ENCODE peak calls at places on chromosomes 1 and 21, in eight cellular contexts. N is A549, E is AG04450, O is T-helper 9 cell, F is glutamatergic neuron, I is NCI-H2081, L is dermis microvascular lymphatic vessel endothelial cell, D is activated T-cell treated with anti-CD3 and anti-CD28 coated beads for 1 hour. A is an unnamed sample.

GRCh38 chr1:38014724-38015424 is 2.3 kb downstream of the UTP11 start:
- DNase-seq in N (no peak), E (no peak), O (no peak), F (no peak), I (no peak), L (no peak), D (no peak), A (no peak)

GRCh38 chr1:32702599-32703478 is at the start of gene SYNC:
- DNase-seq in N (peak; percentile 56), E (peak; percentile 63), O (no peak), F (peak; percentile 44), I (no peak), L (peak; percentile 30), D (no peak), A (no peak)

GRCh38 chr1:8589571-8589970 is 227.9 kb downstream of the RERE start:
- DNase-seq in N (no peak), E (no peak), O (no peak), F (no peak), I (no peak), L (no peak), D (no peak), A (no peak)

GRCh38 chr1:223738465-223739365 is 26.4 kb downstream of the CAPN2 start:
- DNase-seq in N (no peak), E (no peak), O (no peak), F (no peak), I (no peak), L (no peak), D (no peak), A (no peak)

GRCh38 chr1:58456470-58456869 is 90.1 kb downstream of the OMA1 start:
- DNase-seq in N (no peak), E (no peak), O (no peak), F (no peak), I (no peak), L (no peak), D (no peak), A (no peak)

GRCh38 chr1:45012639-45013278 is 705 bp downstream of the UROD start:
- DNase-seq in N (peak; percentile 11), E (peak; percentile 21), O (no peak), F (peak; percentile 38), I (peak; percentile 66), L (peak; percentile 86), D (peak; percentile 14), A (no peak)

GRCh38 chr1:119367332-119368124 is 1.1 kb upstream of the HAO2 start:
- DNase-seq in N (peak; percentile 32), E (peak; percentile 3), O (no peak), F (no peak), I (no peak), L (peak; percentile 44), D (no peak), A (no peak)

GRCh38 chr1:54487571-54488050 is 60.4 kb upstream of the ACOT11 start:
- DNase-seq in N (no peak), E (no peak), O (no peak), F (no peak), I (no peak), L (peak; percentile 14), D (no peak), A (no peak)

GRCh38 chr1:8211620-8212442 is 106.1 kb upstream of the SLC45A1 start:
- DNase-seq in N (peak; percentile 57), E (peak; percentile 95), O (no peak), F (no peak), I (no peak), L (peak; percentile 93), D (no peak), A (no peak)

GRCh38 chr1:41404308-41404755 is 43.1 kb downstream of the FOXO6 start:
- DNase-seq in N (peak; percentile 21), E (no peak), O (no peak), F (peak; percentile 62), I (peak; percentile 53), L (peak; percentile 60), D (no peak), A (no peak)

GRCh38 chr1:147612366-147612765 is 58.0 kb downstream of the ACP6 start:
- DNase-seq in N (peak; percentile 65), E (no peak), O (no peak), F (no peak), I (peak; percentile 88), L (no peak), D (no peak), A (no peak)

GRCh38 chr1:162973381-162973795 is 95.8 kb upstream of the RGS4 start:
- DNase-seq in N (no peak), E (no peak), O (no peak), F (no peak), I (no peak), L (peak; percentile 60), D (no peak), A (no peak)

GRCh38 chr1:22832414-22832786 is 121.8 kb downstream of the EPHB2 start:
- DNase-seq in N (no peak), E (peak; percentile 10), O (no peak), F (no peak), I (no peak), L (no peak), D (no peak), A (no peak)

GRCh38 chr1:87331319-87332269 is 2.9 kb downstream of the LMO4 start:
- DNase-seq in N (peak; percentile 24), E (peak; percentile 38), O (peak; percentile 73), F (peak; percentile 70), I (peak; percentile 62), L (peak; percentile 73), D (peak; percentile 62), A (peak; percentile 62)

GRCh38 chr1:227317541-227318002 is 720 bp downstream of the CDC42BPA start:
- DNase-seq in N (peak; percentile 62), E (no peak), O (no peak), F (peak; percentile 77), I (peak; percentile 75), L (peak; percentile 81), D (no peak), A (no peak)

GRCh38 chr1:17215545-17215890 is 10.6 kb downstream of the PADI1 start:
- DNase-seq in N (no peak), E (no peak), O (no peak), F (no peak), I (no peak), L (no peak), D (no peak), A (no peak)

GRCh38 chr1:30718636-30719405 is 4.6 kb downstream of the MATN1 start:
- DNase-seq in N (peak; percentile 66), E (peak; percentile 95), O (peak; percentile 81), F (peak; percentile 90), I (peak; percentile 89), L (peak; percentile 98), D (peak; percentile 81), A (peak; percentile 81)

GRCh38 chr1:42730988-42731387 is 9.0 kb downstream of the CLDN19 start:
- DNase-seq in N (no peak), E (no peak), O (no peak), F (no peak), I (peak; percentile 58), L (no peak), D (peak; percentile 9), A (no peak)

GRCh38 chr1:66758247-66758755 is 6.0 kb downstream of the DYNLT5 start:
- DNase-seq in N (no peak), E (no peak), O (no peak), F (no peak), I (peak; percentile 14), L (peak; percentile 61), D (no peak), A (no peak)

GRCh38 chr21:43916691-43917514 is 51.9 kb downstream of the AGPAT3 start:
- DNase-seq in N (no peak), E (no peak), O (peak; percentile 58), F (no peak), I (no peak), L (no peak), D (peak; percentile 56), A (peak; percentile 64)

GRCh38 chr1:55965981-55966461 is 613.3 kb downstream of the PLPP3 start:
- DNase-seq in N (no peak), E (peak; percentile 20), O (no peak), F (no peak), I (no peak), L (no peak), D (no peak), A (no peak)

GRCh38 chr21:32240708-32241433 is 38.0 kb downstream of the MIS18A start:
- DNase-seq in N (no peak), E (no peak), O (no peak), F (no peak), I (no peak), L (no peak), D (no peak), A (no peak)

GRCh38 chr1:160400646-160401486 is 502 bp downstream of the VANGL2 start:
- DNase-seq in N (no peak), E (no peak), O (no peak), F (peak; percentile 56), I (no peak), L (no peak), D (no peak), A (no peak)

GRCh38 chr1:65505547-65506325 is 85.3 kb downstream of the LEPR start:
- DNase-seq in N (no peak), E (no peak), O (no peak), F (no peak), I (no peak), L (no peak), D (no peak), A (no peak)

GRCh38 chr21:42680429-42680828 is 27.0 kb downstream of the PDE9A start:
- DNase-seq in N (no peak), E (no peak), O (no peak), F (no peak), I (no peak), L (no peak), D (no peak), A (no peak)

GRCh38 chr21:44434936-44435635 is 20.2 kb upstream of the LRRC3 start:
- DNase-seq in N (no peak), E (no peak), O (no peak), F (no peak), I (no peak), L (no peak), D (no peak), A (no peak)

GRCh38 chr1:23743287-23744052 is at the start of gene ELOA:
- DNase-seq in N (peak; percentile 64), E (no peak), O (peak; percentile 62), F (peak; percentile 83), I (peak; percentile 87), L (peak; percentile 64), D (peak; percentile 67), A (peak; percentile 71)

GRCh38 chr1:28147264-28148094 is 29.0 kb downstream of the PTAFR start:
- DNase-seq in N (no peak), E (no peak), O (no peak), F (peak; percentile 27), I (no peak), L (no peak), D (no peak), A (no peak)

GRCh38 chr1:147243228-147243685 is 773 bp downstream of the CHD1L start:
- DNase-seq in N (no peak), E (no peak), O (peak; percentile 9), F (peak; percentile 54), I (peak; percentile 59), L (peak; percentile 49), D (peak; percentile 11), A (peak; percentile 16)

GRCh38 chr21:44085491-44086321 is 21.5 kb upstream of the PWP2 start:
- DNase-seq in N (no peak), E (no peak), O (no peak), F (no peak), I (no peak), L (peak; percentile 14), D (no peak), A (no peak)

GRCh38 chr1:71882241-71883036 is 399.9 kb downstream of the NEGR1 start:
- DNase-seq in N (no peak), E (no peak), O (no peak), F (no peak), I (peak; percentile 89), L (no peak), D (no peak), A (no peak)

GRCh38 chr1:209835782-209836298 is 8.1 kb downstream of the UTP25 start:
- DNase-seq in N (no peak), E (no peak), O (no peak), F (no peak), I (no peak), L (peak; percentile 34), D (no peak), A (no peak)

GRCh38 chr1:203627819-203628184 is 1.2 kb downstream of the ATP2B4 start:
- DNase-seq in N (no peak), E (no peak), O (no peak), F (no peak), I (no peak), L (peak; percentile 40), D (no peak), A (peak; percentile 15)

GRCh38 chr1:63454269-63454668 is 68.8 kb downstream of the ITGB3BP start:
- DNase-seq in N (no peak), E (peak; percentile 2), O (no peak), F (no peak), I (no peak), L (peak; percentile 17), D (no peak), A (no peak)

A was measured in activated gamma-delta T cell treated with Interleukin-2 at 50 U/mL for 16 hours.